ENCODE peak calls at places on chromosomes 7 and 10, in nine cellular contexts. D is adrenal gland, K is AG04449, N is left lung, G is MM.1S, O is bronchial epithelial cell, Q is heart left ventricle, R is uterus, W is colonic mucosa. M is an unnamed sample.
A peak's percentile ranks its signal among the peaks of the same experiment; 100 is the strongest.

GRCh38 chr10:113420057-113420732 is 132.7 kb upstream of the HABP2 start:
- DNase-seq in O (no peak), G (no peak), R (no peak), N (no peak), W (no peak), K (no peak), Q (no peak), D (no peak), M (no peak)

GRCh38 chr10:125153693-125154490 is 6.5 kb downstream of the CTBP2 start:
- DNase-seq in G (no peak), O (peak; percentile 44), R (no peak), D (no peak), N (no peak), K (no peak), W (peak; percentile 58), Q (no peak), M (no peak)

GRCh38 chr7:130037703-130038102 is 13.5 kb downstream of the ZC3HC1 start:
- DNase-seq in D (no peak), N (no peak), K (no peak), O (peak; percentile 5), W (no peak), R (no peak), Q (no peak), G (no peak), M (no peak)

GRCh38 chr10:11647676-11648075 is 36.2 kb upstream of the USP6NL start:
- DNase-seq in R (no peak), D (no peak), Q (no peak), O (peak; percentile 13), K (no peak), G (no peak), W (no peak), N (no peak), M (no peak)

GRCh38 chr7:158547817-158548216 is 39.8 kb downstream of the PTPRN2 start:
- DNase-seq in R (no peak), N (no peak), W (no peak), D (no peak), Q (no peak), K (no peak), G (no peak), O (no peak), M (no peak)

GRCh38 chr7:132400667-132401142 is 175.6 kb downstream of the PLXNA4 start:
- DNase-seq in Q (no peak), G (no peak), W (no peak), R (peak; percentile 31), K (no peak), D (no peak), O (no peak), N (no peak), M (no peak)

GRCh38 chr10:28913850-28914249 is 236.5 kb downstream of the BAMBI start:
- DNase-seq in O (peak; percentile 63), D (no peak), G (no peak), W (no peak), K (no peak), Q (no peak), R (no peak), N (no peak), M (no peak)

GRCh38 chr7:24963218-24963617 is 16.8 kb downstream of the OSBPL3 start:
- DNase-seq in R (no peak), D (peak; percentile 46), G (peak; percentile 93), W (peak; percentile 35), K (no peak), O (no peak), Q (peak; percentile 68), N (peak; percentile 76), M (no peak)

GRCh38 chr7:75985518-75986146 is 8.8 kb downstream of the TMEM120A start:
- DNase-seq in D (peak; percentile 95), R (no peak), K (no peak), N (no peak), Q (peak; percentile 58), O (no peak), G (no peak), W (peak; percentile 72), M (no peak)

GRCh38 chr10:28370107-28370835 is 67.4 kb upstream of the MPP7 start:
- DNase-seq in R (no peak), G (no peak), Q (no peak), W (no peak), O (no peak), K (no peak), N (no peak), D (no peak), M (no peak)

GRCh38 chr10:93032105-93032808 is 28.3 kb upstream of the CYP26C1 start:
- DNase-seq in N (no peak), G (peak; percentile 85), W (no peak), O (no peak), Q (no peak), D (no peak), K (no peak), R (no peak), M (no peak)

GRCh38 chr10:104809288-104810090 is 168.4 kb downstream of the SORCS3 start:
- DNase-seq in G (peak; percentile 88), Q (no peak), O (peak; percentile 66), N (no peak), D (no peak), W (no peak), R (no peak), K (no peak), M (peak; percentile 26)

GRCh38 chr7:32427769-32428291 is 62.4 kb downstream of the LSM5 start:
- DNase-seq in R (peak; percentile 41), G (no peak), N (peak; percentile 67), O (peak; percentile 68), W (peak; percentile 65), Q (peak; percentile 83), D (peak; percentile 79), K (peak; percentile 12), M (peak; percentile 37)
- TF ChIP-seq CTCF in R (no peak), G (no peak), N (peak; percentile 34), O (peak; percentile 71), W (no peak), Q (peak; percentile 28), D (peak; percentile 36), K (peak; percentile 80), M (peak; percentile 57)

GRCh38 chr7:120992272-120993010 is 3.9 kb downstream of the CPED1 start:
- DNase-seq in N (no peak), G (no peak), O (no peak), R (no peak), D (no peak), Q (no peak), K (no peak), W (no peak), M (no peak)

GRCh38 chr7:120993011-120993574 is 4.6 kb downstream of the CPED1 start:
- DNase-seq in Q (no peak), D (no peak), W (no peak), R (no peak), G (no peak), O (no peak), N (no peak), K (no peak), M (no peak)

GRCh38 chr7:120991133-120991532 is 2.6 kb downstream of the CPED1 start:
- DNase-seq in O (no peak), K (no peak), N (no peak), Q (no peak), G (peak; percentile 66), W (no peak), D (no peak), R (no peak), M (no peak)

GRCh38 chr7:120990468-120991118 is 2.1 kb downstream of the CPED1 start:
- DNase-seq in G (no peak), W (no peak), R (no peak), Q (no peak), K (no peak), D (no peak), O (no peak), N (no peak), M (no peak)

GRCh38 chr7:120991570-120991969 is 3.1 kb downstream of the CPED1 start:
- DNase-seq in N (no peak), K (no peak), O (no peak), D (no peak), Q (no peak), W (no peak), R (no peak), G (no peak), M (no peak)
- H3K4me3 ChIP-seq in N (no peak overlapping the region), K (peak overlapping the region; percentile 63), O (no peak overlapping the region), D (no peak overlapping the region), Q (peak overlapping the region; percentile 45), W (no peak overlapping the region), R (peak overlapping the region; percentile 6), G (peak overlapping the region; percentile 64), M (no peak overlapping the region)

GRCh38 chr10:34286136-34286739 is 528.9 kb downstream of the PARD3 start:
- DNase-seq in W (no peak), Q (peak; percentile 23), R (no peak), O (peak; percentile 36), D (peak; percentile 71), N (no peak), K (no peak), G (no peak), M (no peak)

GRCh38 chr10:34292178-34292565 is 522.9 kb downstream of the PARD3 start:
- DNase-seq in D (no peak), W (no peak), K (no peak), N (no peak), G (no peak), R (no peak), O (no peak), Q (no peak), M (no peak)

GRCh38 chr10:34291466-34292177 is 523.5 kb downstream of the PARD3 start:
- DNase-seq in G (no peak), Q (no peak), K (no peak), N (no peak), O (no peak), R (no peak), D (no peak), W (no peak), M (no peak)

GRCh38 chr10:34290412-34291082 is 524.5 kb downstream of the PARD3 start:
- DNase-seq in W (no peak), K (peak; percentile 41), G (no peak), N (no peak), O (peak; percentile 37), R (peak; percentile 23), D (peak; percentile 68), Q (no peak), M (peak; percentile 51)

DNA sequence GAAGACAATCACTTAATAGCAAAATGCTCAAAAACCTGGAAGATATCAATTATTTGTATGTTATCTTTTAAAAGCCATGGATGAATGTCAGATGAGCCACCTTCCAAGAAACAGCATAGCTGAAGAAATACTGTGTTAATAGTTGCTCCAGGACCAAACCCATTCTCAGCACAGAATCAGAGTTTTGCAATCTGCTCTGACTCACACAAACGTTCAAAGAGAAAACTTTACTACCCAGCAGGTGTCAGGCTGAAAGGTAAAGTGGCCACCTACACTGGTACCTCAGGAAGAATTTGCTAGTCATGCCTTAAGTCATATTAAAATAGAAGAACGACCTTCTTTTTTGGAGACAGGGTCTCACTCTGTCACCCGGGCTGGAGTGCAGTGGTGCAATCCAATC is 526.5 kb downstream of the PARD3 start:
- DNase-seq in R (no peak), G (no peak), D (peak; percentile 17), O (peak; percentile 86), Q (no peak), K (no peak), W (no peak), N (no peak), M (no peak)
- TF ChIP-seq CTCF in R (no peak), G (no peak), D (no peak), O (peak; percentile 5), Q (no peak), K (no peak), W (no peak), N (no peak), M (no peak)

DNA sequence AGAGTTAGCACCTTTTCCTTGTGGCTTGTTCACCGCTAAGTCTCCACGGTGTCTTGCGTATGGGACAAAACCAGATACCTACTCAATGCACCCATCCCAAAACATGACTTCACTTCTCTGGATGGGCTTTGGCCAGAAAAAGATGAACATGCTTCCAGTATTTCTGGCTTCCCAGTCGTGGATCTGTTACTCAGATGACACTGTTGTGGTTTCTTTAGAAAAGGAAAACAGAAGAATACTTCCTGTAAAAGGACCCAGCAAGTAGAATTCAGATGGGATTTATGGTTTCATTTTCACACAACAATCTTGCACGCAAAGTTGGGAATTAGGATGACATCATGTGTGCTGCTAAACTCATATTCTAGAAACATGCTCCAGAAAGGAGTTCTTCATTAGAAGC is 216.7 kb downstream of the ADAM12 start:
- DNase-seq in G (no peak), D (no peak), N (no peak), R (no peak), Q (no peak), K (peak; percentile 96), O (no peak), W (no peak), M (no peak)
- H3K4me3 ChIP-seq in G (no peak overlapping the region), D (no peak overlapping the region), N (no peak overlapping the region), R (no peak overlapping the region), Q (no peak overlapping the region), K (peak overlapping the region; percentile 23), O (no peak overlapping the region), W (no peak overlapping the region), M (no peak overlapping the region)

M was measured in retinal pigment epithelial cell.